ENCODE peak calls at places on chromosomes 4 and X, in ten cellular contexts. E is endodermal cell; I is CD8-positive, alpha-beta T cell; Z is lung; C is CD4-positive, CD25-positive, alpha-beta regulatory T cell; P is PC-3; T is tibial nerve; R is astrocyte; D is HepG2; B is GM23248. M is an unnamed sample. For H3K36me3, the result is how much of the 10 kb centered on the place peaks cover.

GRCh38 chrX:115560978-115561604 is at the start of gene PLS3:
- DNase-seq in E (peak), I (no peak), Z (peak), C (no peak), P (peak), T (peak), R (peak), D (peak), B (peak), M (peak)

GRCh38 chr4:92261256-92261655 is 42.5 kb upstream of the GRID2 start:
- DNase-seq in E (no peak), I (no peak), Z (no peak), C (no peak), P (no peak), T (no peak), R (no peak), D (no peak), B (no peak), M (no peak)

GRCh38 chr4:78779280-78779679 is 3.1 kb downstream of the BMP2K start:
- DNase-seq in E (no peak), I (no peak), Z (no peak), C (no peak), P (peak), T (no peak), R (peak), D (no peak), B (peak), M (no peak)

GRCh38 chr4:75708218-75708691 is 16.1 kb upstream of the USO1 start:
- DNase-seq in E (peak), I (peak), Z (no peak), C (no peak), P (peak), T (no peak), R (no peak), D (peak), B (no peak), M (peak)

GRCh38 chr4:5460106-5460801 is 248.1 kb downstream of the EVC2 start:
- DNase-seq in E (peak), I (no peak), Z (no peak), C (no peak), P (peak), T (no peak), R (no peak), D (peak), B (peak), M (peak)

GRCh38 chr4:168781884-168782283 is 228.2 kb downstream of the CBR4 start:
- DNase-seq in E (no peak), I (no peak), Z (no peak), C (no peak), P (no peak), T (no peak), R (no peak), D (no peak), B (no peak), M (no peak)

GRCh38 chr4:10983274-10983673 is 298.7 kb upstream of the CLNK start:
- DNase-seq in E (peak), I (no peak), Z (no peak), C (no peak), P (no peak), T (no peak), R (no peak), D (no peak), B (no peak), M (peak)

GRCh38 chrX:10231461-10231860 is 74.7 kb downstream of the CLCN4 start:
- DNase-seq in E (no peak), I (no peak), Z (no peak), C (no peak), P (peak), T (no peak), R (no peak), D (no peak), B (no peak), M (peak)

GRCh38 chr4:47494124-47494430 is 9.0 kb downstream of the ATP10D start:
- DNase-seq in E (no peak), I (no peak), Z (no peak), C (no peak), P (no peak), T (no peak), R (no peak), D (no peak), B (no peak), M (no peak)

GRCh38 chr4:17494258-17494657 is 17.6 kb downstream of the QDPR start:
- DNase-seq in E (no peak), I (no peak), Z (no peak), C (no peak), P (peak), T (no peak), R (peak), D (no peak), B (peak), M (peak)

GRCh38 chr4:111693754-111694153 is 451.5 kb upstream of the FAM241A start:
- DNase-seq in E (no peak), I (no peak), Z (no peak), C (no peak), P (no peak), T (no peak), R (no peak), D (no peak), B (no peak), M (no peak)

GRCh38 chr4:111689731-111690130 is 455.5 kb upstream of the FAM241A start:
- DNase-seq in E (no peak), I (no peak), Z (no peak), C (no peak), P (no peak), T (no peak), R (peak), D (no peak), B (peak), M (no peak)

GRCh38 chr4:111685205-111685604 is 460.0 kb upstream of the FAM241A start:
- DNase-seq in E (no peak), I (no peak), Z (no peak), C (no peak), P (no peak), T (no peak), R (no peak), D (no peak), B (no peak), M (no peak)

GRCh38 chr4:111689214-111689613 is 456.0 kb upstream of the FAM241A start:
- DNase-seq in E (no peak), I (no peak), Z (peak), C (no peak), P (no peak), T (peak), R (peak), D (no peak), B (peak), M (no peak)
- H3K27ac ChIP-seq in E (no peak), I (no peak), Z (no peak), C (no peak), P (no peak), T (no peak), R (no peak), D (no peak), B (peak), M (no peak)

GRCh38 chr4:76780781-76781697 is 116.9 kb downstream of the SOWAHB start:
- DNase-seq in E (peak), I (no peak), Z (no peak), C (no peak), P (no peak), T (no peak), R (no peak), D (no peak), B (no peak), M (no peak)

GRCh38 chr4:76779740-76780459 is 118.0 kb downstream of the SOWAHB start:
- DNase-seq in E (peak), I (no peak), Z (no peak), C (no peak), P (no peak), T (no peak), R (peak), D (no peak), B (no peak), M (no peak)

GRCh38 chr4:76783836-76784235 is 114.1 kb downstream of the SOWAHB start:
- DNase-seq in E (no peak), I (no peak), Z (no peak), C (no peak), P (no peak), T (no peak), R (peak), D (no peak), B (no peak), M (no peak)

GRCh38 chr4:76782837-76783236 is 115.1 kb downstream of the SOWAHB start:
- DNase-seq in E (no peak), I (no peak), Z (no peak), C (no peak), P (peak), T (no peak), R (peak), D (no peak), B (peak), M (no peak)

DNA sequence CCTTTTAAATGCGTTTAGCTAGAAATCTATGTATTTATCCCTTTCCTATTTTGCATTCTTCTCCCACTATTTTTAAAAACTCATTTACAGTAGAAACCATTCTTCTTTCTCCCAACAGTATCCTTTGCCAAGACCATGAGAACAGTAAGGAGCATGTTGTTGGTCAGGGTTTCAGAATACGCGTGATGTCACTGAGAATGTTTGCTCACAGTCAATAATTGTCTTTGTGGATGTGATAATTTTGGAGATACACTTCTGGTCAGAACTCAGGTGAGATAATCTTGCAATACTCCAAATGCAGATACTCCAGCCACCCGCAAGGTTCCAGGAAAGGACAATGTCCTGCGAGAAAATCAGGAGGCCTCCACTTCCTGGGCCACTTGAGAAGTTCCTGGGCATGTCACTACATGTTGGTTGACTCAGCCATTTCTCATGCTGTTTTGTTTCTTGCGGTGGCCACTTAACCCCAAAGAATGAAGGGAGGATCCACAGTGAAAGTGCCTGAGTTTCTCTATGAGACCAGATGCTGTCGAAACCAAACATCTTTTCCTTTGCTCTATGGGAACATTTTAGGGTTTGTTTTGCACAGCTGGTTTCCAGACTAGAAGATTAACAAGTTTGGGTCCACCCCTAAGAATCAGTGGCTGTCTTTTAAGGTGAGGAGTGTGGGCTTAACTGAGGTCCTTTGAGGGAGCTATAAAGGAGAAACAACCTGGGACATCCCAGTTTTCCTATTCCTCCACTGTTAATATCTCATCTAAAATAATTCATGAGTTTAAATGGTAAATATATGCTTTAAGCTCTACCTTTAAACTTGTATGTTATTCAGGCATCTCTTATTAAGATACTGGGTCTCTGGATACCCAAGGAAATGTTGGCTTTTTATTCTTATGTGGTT is 116.0 kb downstream of the SOWAHB start:
- DNase-seq in E (peak), I (no peak), Z (no peak), C (no peak), P (peak), T (no peak), R (peak), D (peak), B (peak), M (no peak)
- H3K36me3 ChIP-seq in E (under half), I (under half), Z (under half), C (under half), P (under half), T (half or more), R (under half), D (under half), B (under half), M (under half)

DNA sequence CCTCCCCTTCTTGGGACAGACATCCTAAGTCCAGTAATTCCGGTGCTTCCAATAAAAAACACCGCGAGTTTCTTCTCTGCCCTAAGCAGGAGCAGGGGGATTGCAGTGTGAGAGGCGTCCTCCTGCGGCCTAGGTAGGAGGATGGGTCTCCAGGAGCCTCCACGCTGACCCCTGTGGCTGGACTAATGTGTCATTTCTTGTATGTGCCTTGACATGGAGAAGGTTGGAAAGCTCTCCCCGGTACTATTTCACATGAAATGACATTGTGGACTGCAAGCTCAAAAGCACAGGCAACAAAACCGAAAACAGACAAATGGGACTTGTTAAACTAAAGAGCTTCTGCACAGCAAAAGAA is 66.6 kb upstream of the ENPP6 start:
- DNase-seq in E (no peak), I (no peak), Z (no peak), C (no peak), P (no peak), T (no peak), R (no peak), D (no peak), B (no peak), M (no peak)
- H3K27ac ChIP-seq in E (no peak), I (no peak), Z (no peak), C (no peak), P (no peak), T (peak), R (no peak), D (no peak), B (no peak), M (peak)

GRCh38 chr4:122356317-122356818 is 22.4 kb upstream of the ADAD1 start:
- DNase-seq in E (no peak), I (no peak), Z (no peak), C (no peak), P (peak), T (no peak), R (no peak), D (no peak), B (no peak), M (no peak)

GRCh38 chr4:122364700-122365404 is 14.0 kb upstream of the ADAD1 start:
- DNase-seq in E (peak), I (peak), Z (no peak), C (no peak), P (peak), T (no peak), R (no peak), D (peak), B (no peak), M (peak)

GRCh38 chr4:122360754-122361153 is 18.1 kb upstream of the ADAD1 start:
- DNase-seq in E (no peak), I (no peak), Z (no peak), C (no peak), P (no peak), T (no peak), R (peak), D (no peak), B (no peak), M (no peak)
- H3K36me3 ChIP-seq in E (half or more), I (under half), Z (under half), C (half or more), P (under half), T (half or more), R (under half), D (under half), B (under half), M (under half)

GRCh38 chr4:52585379-52585778 is 73.7 kb downstream of the USP46 start:
- DNase-seq in E (no peak), I (no peak), Z (no peak), C (no peak), P (no peak), T (no peak), R (no peak), D (no peak), B (no peak), M (no peak)

GRCh38 chr4:52592287-52592686 is 66.8 kb downstream of the USP46 start:
- DNase-seq in E (no peak), I (no peak), Z (no peak), C (no peak), P (no peak), T (no peak), R (no peak), D (no peak), B (peak), M (no peak)

GRCh38 chr4:52586069-52586468 is 73.0 kb downstream of the USP46 start:
- DNase-seq in E (no peak), I (no peak), Z (no peak), C (no peak), P (no peak), T (no peak), R (no peak), D (no peak), B (peak), M (no peak)

GRCh38 chr4:52588097-52588496 is 71.0 kb downstream of the USP46 start:
- DNase-seq in E (peak), I (no peak), Z (no peak), C (no peak), P (peak), T (peak), R (no peak), D (peak), B (peak), M (peak)

GRCh38 chr4:52588771-52589591 is 70.1 kb downstream of the USP46 start:
- DNase-seq in E (no peak), I (no peak), Z (no peak), C (no peak), P (no peak), T (no peak), R (peak), D (no peak), B (peak), M (peak)
- H3K27ac ChIP-seq in E (no peak), I (no peak), Z (no peak), C (no peak), P (no peak), T (no peak), R (peak), D (no peak), B (peak), M (no peak)

GRCh38 chrX:390459-390858 is 3.8 kb upstream of the PPP2R3B start:
- DNase-seq in E (no peak), I (no peak), Z (no peak), C (no peak), P (no peak), T (no peak), R (no peak), D (no peak), B (no peak), M (no peak)

GRCh38 chrX:400258-400657 is 13.6 kb upstream of the PPP2R3B start:
- DNase-seq in E (no peak), I (no peak), Z (no peak), C (no peak), P (no peak), T (no peak), R (no peak), D (no peak), B (no peak), M (no peak)

GRCh38 chrX:391717-392691 is 5.3 kb upstream of the PPP2R3B start:
- DNase-seq in E (no peak), I (no peak), Z (no peak), C (no peak), P (no peak), T (no peak), R (no peak), D (no peak), B (no peak), M (no peak)

GRCh38 chrX:397575-397974 is 10.9 kb upstream of the PPP2R3B start:
- DNase-seq in E (peak), I (no peak), Z (no peak), C (no peak), P (no peak), T (peak), R (peak), D (no peak), B (no peak), M (no peak)

DNA sequence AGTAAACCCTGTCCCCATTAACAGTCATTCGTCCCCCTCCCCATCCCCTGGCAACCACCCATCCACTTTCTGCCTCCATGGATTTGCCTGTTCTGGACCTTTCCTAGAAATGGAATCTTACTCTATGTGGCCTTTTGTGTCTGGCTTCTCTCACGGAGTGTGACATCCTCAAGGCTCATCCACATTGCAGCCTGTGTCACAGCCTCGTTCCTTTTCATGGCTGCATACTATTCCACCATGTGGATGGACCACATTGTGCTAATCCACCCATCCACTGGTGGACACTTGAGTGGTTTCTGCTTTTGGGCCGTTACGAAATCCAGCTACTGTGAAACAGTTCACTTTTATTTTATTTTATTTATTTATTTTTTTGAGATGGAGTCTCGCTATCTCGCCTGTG is 8.1 kb upstream of the PPP2R3B start:
- DNase-seq in E (no peak), I (no peak), Z (no peak), C (no peak), P (no peak), T (no peak), R (no peak), D (no peak), B (no peak), M (no peak)
- H3K36me3 ChIP-seq in E (under half), I (under half), Z (under half), C (under half), P (under half), T (under half), R (under half), D (under half), B (under half), M (under half)

M was measured in small intestine.